ENCODE peak calls at places on chromosome 15, in nine cellular contexts. Q, A, L, F, P, C, V, H and M are unnamed samples.

GRCh38 chr15:89177633-89178306 is 43.6 kb downstream of the RLBP1 start:
- DNase-seq in A (peak; percentile 82), L (no peak), F (peak; percentile 82), P (no peak), V (peak; percentile 64), H (no peak), Q (peak; percentile 64), C (no peak), M (no peak)

GRCh38 chr15:75235760-75236729 is 22.1 kb upstream of the GOLGA6C start:
- DNase-seq in P (no peak), V (no peak), A (no peak), L (no peak), C (no peak), H (peak; percentile 28), Q (no peak), F (no peak), M (no peak)

GRCh38 chr15:23467110-23467600 is 20.1 kb upstream of the GOLGA6L2 start:
- DNase-seq in H (no peak), A (peak; percentile 65), L (no peak), P (no peak), V (no peak), Q (no peak), F (no peak), C (no peak), M (no peak)

GRCh38 chr15:88604972-88605506 is 16.1 kb upstream of the AEN start:
- DNase-seq in Q (no peak), H (no peak), V (no peak), P (no peak), C (no peak), L (no peak), F (peak; percentile 73), A (no peak), M (no peak)

GRCh38 chr15:80695911-80696651 is 971 bp downstream of the ABHD17C start:
- DNase-seq in F (peak; percentile 64), C (no peak), P (no peak), V (peak; percentile 53), Q (no peak), H (peak; percentile 57), A (peak; percentile 64), L (no peak), M (peak; percentile 41)

GRCh38 chr15:59237119-59237853 is 30.6 kb downstream of the LDHAL6B start:
- DNase-seq in A (no peak), P (no peak), L (no peak), H (no peak), F (no peak), V (no peak), Q (no peak), C (no peak), M (no peak)

GRCh38 chr15:57301307-57301706 is 75.0 kb upstream of the CGNL1 start:
- DNase-seq in A (no peak), C (no peak), F (no peak), L (no peak), Q (no peak), P (no peak), H (no peak), V (no peak), M (no peak)

GRCh38 chr15:66707310-66708160 is 5.5 kb downstream of the SMAD6 start:
- DNase-seq in C (no peak), A (peak; percentile 73), Q (peak; percentile 40), L (peak; percentile 82), V (peak; percentile 46), F (peak; percentile 93), P (peak; percentile 35), H (no peak), M (no peak)

GRCh38 chr15:48785195-48785594 is 25.7 kb downstream of the CEP152 start:
- DNase-seq in H (peak; percentile 75), C (no peak), Q (no peak), F (no peak), A (no peak), P (no peak), V (no peak), L (no peak), M (no peak)

GRCh38 chr15:40695469-40695910 is 516 bp downstream of the RAD51 start:
- DNase-seq in L (no peak), P (no peak), C (no peak), A (no peak), Q (no peak), F (no peak), V (no peak), H (no peak), M (no peak)

GRCh38 chr15:45458746-45459403 is 63.7 kb downstream of the SLC30A4 start:
- DNase-seq in F (peak; percentile 89), Q (no peak), A (peak; percentile 27), C (no peak), P (peak; percentile 57), H (peak; percentile 75), L (no peak), V (peak; percentile 70), M (peak; percentile 61)

GRCh38 chr15:36498401-36498800 is 81.0 kb upstream of the CDIN1 start:
- DNase-seq in C (no peak), V (no peak), H (no peak), L (no peak), P (no peak), A (no peak), Q (no peak), F (no peak), M (no peak)

GRCh38 chr15:57557267-57557666 is 34.4 kb upstream of the MYZAP start:
- DNase-seq in F (no peak), C (no peak), H (no peak), P (no peak), Q (no peak), L (no peak), V (no peak), A (no peak), M (no peak)

GRCh38 chr15:68875377-68876116 is 54.8 kb upstream of the SPESP1 start:
- DNase-seq in A (peak; percentile 92), P (peak; percentile 90), C (peak; percentile 53), V (peak; percentile 93), Q (peak; percentile 84), L (peak; percentile 93), H (peak; percentile 93), F (peak; percentile 98), M (peak; percentile 84)
- TF ChIP-seq CTCF in A (peak; percentile 99), P (peak; percentile 95), C (peak; percentile 84), V (peak; percentile 94), Q (peak; percentile 82), L (peak; percentile 96), H (peak; percentile 89), F (peak; percentile 95), M (no peak)

GRCh38 chr15:99409560-99409959 is 156.2 kb upstream of the MEF2A start:
- DNase-seq in F (no peak), A (no peak), H (no peak), L (no peak), C (no peak), Q (no peak), P (no peak), V (no peak), M (no peak)
- TF ChIP-seq CTCF in F (no peak), A (no peak), H (no peak), L (no peak), C (no peak), Q (no peak), P (no peak), V (no peak), M (no peak)

DNA sequence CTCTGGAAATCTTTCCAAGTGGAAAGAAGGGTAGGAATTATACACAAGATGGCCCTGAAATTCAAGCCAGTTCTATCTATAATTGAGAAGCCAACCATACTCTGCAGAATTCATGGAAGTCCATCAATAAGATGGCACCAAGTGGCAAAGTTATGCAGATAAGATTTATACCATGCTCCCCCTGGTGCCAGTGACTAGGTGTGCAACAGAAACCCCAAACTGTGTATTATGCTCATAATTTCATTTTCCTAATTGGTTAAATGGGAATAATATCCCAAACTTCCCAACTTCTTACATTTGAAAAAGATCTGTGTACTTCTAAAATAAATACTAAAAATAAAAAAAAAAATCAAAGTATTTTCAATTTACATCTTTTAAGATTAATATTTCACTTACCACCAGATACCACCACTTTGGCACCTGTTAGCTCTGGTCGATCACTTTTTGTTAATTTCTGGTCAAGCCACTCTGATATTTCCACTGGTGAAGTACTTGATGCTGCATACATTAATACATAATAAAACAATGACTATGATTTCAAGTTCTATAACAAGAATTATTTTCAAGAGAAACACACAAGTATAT is 25.9 kb downstream of the ETFA start:
- DNase-seq in Q (peak; percentile 7), L (no peak), H (no peak), F (no peak), A (peak; percentile 53), C (no peak), P (no peak), V (no peak), M (no peak)
- TF ChIP-seq CTCF in Q (peak; percentile 36), L (peak; percentile 66), H (peak; percentile 35), F (peak; percentile 68), A (peak; percentile 71), C (peak; percentile 40), P (peak; percentile 32), V (no peak), M (no peak)

DNA sequence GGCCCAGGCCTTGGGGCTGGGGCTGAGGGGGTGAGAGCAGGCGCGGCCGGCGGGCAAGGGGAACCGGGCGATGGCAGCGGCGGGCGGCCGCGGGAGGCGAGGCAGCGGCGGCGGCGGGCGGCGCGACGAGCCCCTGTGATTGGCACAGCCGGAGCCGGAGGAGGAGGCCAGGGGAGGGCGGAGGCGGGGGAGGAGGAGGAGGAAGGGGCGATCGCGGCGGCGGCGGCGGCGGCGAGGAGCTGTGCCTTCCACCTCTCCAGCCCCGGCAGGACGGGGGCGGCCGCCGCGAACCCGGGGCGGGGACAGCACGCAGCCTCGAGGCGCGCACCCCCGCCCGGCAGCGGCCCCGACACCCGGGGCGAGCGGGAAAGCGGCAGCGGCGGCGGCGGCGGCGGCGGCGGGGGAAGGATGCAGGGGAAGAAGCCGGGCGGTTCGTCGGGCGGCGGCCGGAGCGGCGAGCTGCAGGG is at the start of gene SLCO3A1:
- DNase-seq in L (no peak), F (peak; percentile 80), A (peak; percentile 65), C (no peak), V (peak; percentile 64), Q (peak; percentile 6), H (peak; percentile 69), P (peak; percentile 45), M (no peak)
- TF ChIP-seq CTCF in L (no peak), F (no peak), A (no peak), C (no peak), V (no peak), Q (no peak), H (no peak), P (no peak), M (no peak)

DNA sequence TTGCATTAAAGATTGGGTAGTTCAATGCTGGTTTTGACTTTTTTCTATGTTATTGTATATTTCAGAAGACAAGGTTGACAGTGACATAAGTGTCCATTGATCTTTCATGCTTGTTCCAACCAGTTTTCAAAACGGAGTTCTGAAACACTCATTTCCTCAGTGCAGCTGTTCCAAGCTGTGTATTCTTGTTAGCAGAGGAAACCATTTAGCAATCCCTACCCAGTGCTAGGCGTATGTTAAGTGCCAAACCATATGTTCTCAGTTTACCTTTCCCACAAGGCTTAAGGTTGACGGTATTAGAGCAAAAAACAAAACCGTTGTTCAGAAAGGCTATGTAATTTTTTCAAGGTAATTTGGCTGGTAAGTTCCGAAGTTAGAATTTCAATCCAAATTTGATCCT is 9.1 kb downstream of the ATOSA start:
- DNase-seq in L (no peak), P (no peak), F (no peak), H (no peak), V (no peak), Q (no peak), A (no peak), C (no peak), M (no peak)
- TF ChIP-seq CTCF in L (no peak), P (no peak), F (no peak), H (no peak), V (no peak), Q (no peak), A (no peak), C (no peak), M (no peak)

GRCh38 chr15:38864827-38865604 is 300.4 kb upstream of the RASGRP1 start:
- DNase-seq in A (no peak), L (no peak), F (no peak), C (no peak), Q (peak; percentile 76), H (no peak), P (no peak), V (no peak), M (no peak)
- TF ChIP-seq CTCF in A (no peak), L (no peak), F (no peak), C (no peak), Q (no peak), H (no peak), P (no peak), V (no peak), M (no peak)